ENCODE peak calls at places on chromosomes 11 and 22, in seven cellular contexts. B, A, M, D, Z, C and U are unnamed samples.
A peak's percentile ranks its signal among the peaks of the same experiment; 100 is the strongest.

GRCh38 chr11:65663634-65664200 is 1.0 kb upstream of the RELA start:
- DNase-seq in B (peak; percentile 24), A (no peak), M (peak; percentile 61), D (no peak), Z (no peak), C (peak; percentile 11), U (no peak)

GRCh38 chr22:42177891-42178336 is 47.3 kb upstream of the CYP2D6 start:
- DNase-seq in B (no peak), A (no peak), M (no peak), D (no peak), Z (no peak), C (no peak), U (no peak)

GRCh38 chr22:38124236-38124974 is 13.9 kb upstream of the BAIAP2L2 start:
- DNase-seq in B (no peak), A (no peak), M (no peak), D (no peak), Z (peak; percentile 78), C (no peak), U (no peak)

GRCh38 chr11:76659672-76660532 is 10.6 kb downstream of the LRRC32 start:
- DNase-seq in B (no peak), A (no peak), M (no peak), D (no peak), Z (no peak), C (no peak), U (no peak)

GRCh38 chr11:44940835-44941234 is 9.8 kb downstream of the TP53I11 start:
- DNase-seq in B (no peak), A (no peak), M (no peak), D (no peak), Z (no peak), C (no peak), U (no peak)

GRCh38 chr11:37755526-37755925 is 1157.5 kb upstream of the RAG2 start:
- DNase-seq in B (no peak), A (no peak), M (no peak), D (no peak), Z (no peak), C (no peak), U (no peak)

GRCh38 chr11:95575517-95575916 is 214.1 kb downstream of the FAM76B start:
- DNase-seq in B (no peak), A (no peak), M (no peak), D (no peak), Z (no peak), C (no peak), U (no peak)

GRCh38 chr22:48354082-48354481 is 1473.6 kb downstream of the BRD1 start:
- DNase-seq in B (no peak), A (no peak), M (no peak), D (no peak), Z (no peak), C (no peak), U (no peak)

GRCh38 chr11:64233913-64234839 is at the start of gene VEGFB:
- DNase-seq in B (peak; percentile 52), A (no peak), M (peak; percentile 76), D (no peak), Z (peak; percentile 75), C (no peak), U (peak; percentile 72)

GRCh38 chr11:122897606-122898210 is 15.1 kb downstream of the JHY start:
- DNase-seq in B (no peak), A (no peak), M (no peak), D (no peak), Z (no peak), C (peak; percentile 29), U (no peak)

GRCh38 chr11:15957234-15957633 is 399.1 kb downstream of the SOX6 start:
- DNase-seq in B (no peak), A (no peak), M (no peak), D (no peak), Z (no peak), C (no peak), U (no peak)

GRCh38 chr11:32210601-32211000 is 119.7 kb downstream of the RCN1 start:
- DNase-seq in B (no peak), A (no peak), M (no peak), D (no peak), Z (no peak), C (peak; percentile 89), U (no peak)

GRCh38 chr11:1307163-1307870 is 2.1 kb downstream of the TOLLIP start:
- DNase-seq in B (no peak), A (no peak), M (no peak), D (no peak), Z (peak; percentile 88), C (no peak), U (no peak)

GRCh38 chr11:26522912-26523610 is 49.0 kb downstream of the MUC15 start:
- DNase-seq in B (no peak), A (no peak), M (no peak), D (no peak), Z (no peak), C (peak; percentile 63), U (peak; percentile 26)

GRCh38 chr11:3984896-3985295 is 109.7 kb upstream of the RRM1 start:
- DNase-seq in B (peak; percentile 14), A (no peak), M (peak; percentile 42), D (no peak), Z (no peak), C (no peak), U (no peak)

GRCh38 chr11:46127150-46127638 is 5.9 kb upstream of the PHF21A start:
- DNase-seq in B (peak; percentile 49), A (no peak), M (peak; percentile 47), D (no peak), Z (peak; percentile 57), C (peak; percentile 83), U (peak; percentile 31)

GRCh38 chr11:62902932-62903331 is 18.2 kb downstream of the CHRM1 start:
- DNase-seq in B (no peak), A (no peak), M (no peak), D (no peak), Z (no peak), C (no peak), U (no peak)

GRCh38 chr11:116221351-116221750 is 551.4 kb downstream of the BUD13 start:
- DNase-seq in B (no peak), A (no peak), M (no peak), D (no peak), Z (no peak), C (no peak), U (no peak)

GRCh38 chr11:47768090-47768620 is 1.0 kb upstream of the FNBP4 start:
- DNase-seq in B (no peak), A (peak; percentile 39), M (peak; percentile 20), D (peak; percentile 73), Z (peak; percentile 73), C (peak; percentile 93), U (peak; percentile 78)

GRCh38 chr11:83990160-83990733 is 704.1 kb upstream of the CCDC90B start:
- DNase-seq in B (no peak), A (no peak), M (no peak), D (no peak), Z (no peak), C (no peak), U (no peak)

GRCh38 chr11:121318848-121319834 is 26.6 kb downstream of the SC5D start:
- DNase-seq in B (peak; percentile 14), A (peak; percentile 31), M (peak; percentile 9), D (no peak), Z (no peak), C (peak; percentile 5), U (peak; percentile 57)

GRCh38 chr11:71418643-71419042 is 29.6 kb downstream of the DHCR7 start:
- DNase-seq in B (no peak), A (no peak), M (no peak), D (no peak), Z (no peak), C (no peak), U (no peak)

GRCh38 chr11:96055706-96056387 is 131.9 kb upstream of the MTMR2 start:
- DNase-seq in B (no peak), A (no peak), M (peak; percentile 60), D (no peak), Z (no peak), C (peak; percentile 18), U (no peak)

GRCh38 chr11:78290293-78291176 is 101.8 kb downstream of the USP35 start:
- DNase-seq in B (no peak), A (no peak), M (no peak), D (no peak), Z (no peak), C (peak; percentile 8), U (no peak)

GRCh38 chr11:105673089-105673488 is 63.2 kb downstream of the GRIA4 start:
- DNase-seq in B (no peak), A (peak; percentile 62), M (no peak), D (no peak), Z (no peak), C (peak; percentile 32), U (no peak)

GRCh38 chr11:19539861-19540260 is 172.8 kb upstream of the NAV2 start:
- DNase-seq in B (no peak), A (no peak), M (no peak), D (no peak), Z (no peak), C (no peak), U (no peak)

GRCh38 chr11:78797559-78797958 is 222.9 kb upstream of the NARS2 start:
- DNase-seq in B (no peak), A (no peak), M (no peak), D (no peak), Z (no peak), C (no peak), U (no peak)

GRCh38 chr22:35299217-35299716 is 427 bp upstream of the TOM1 start:
- DNase-seq in B (no peak), A (no peak), M (no peak), D (no peak), Z (no peak), C (peak; percentile 25), U (no peak)

GRCh38 chr11:63877658-63878241 is 38.8 kb downstream of the MARK2 start:
- DNase-seq in B (no peak), A (no peak), M (no peak), D (no peak), Z (no peak), C (no peak), U (no peak)